ENCODE peak calls at places on chromosome 1, in six cellular contexts. X is RPMI7951, J is NCI-H446, P is DMS53, C is adrenal gland, G is fibroblast of the conjunctiva. F is an unnamed sample.

GRCh38 chr1:66809736-66810326 is 8.8 kb upstream of the INSL5 start:
- DNase-seq in X (peak; percentile 38), J (no peak), P (peak; percentile 31), C (no peak), G (peak; percentile 14), F (no peak)

GRCh38 chr1:161849518-161849917 is 83.4 kb downstream of the ATF6 start:
- DNase-seq in X (no peak), J (no peak), P (no peak), C (no peak), G (no peak), F (no peak)

GRCh38 chr1:29835486-29836273 is 599.4 kb downstream of the PTPRU start:
- DNase-seq in X (peak; percentile 40), J (no peak), P (no peak), C (no peak), G (no peak), F (no peak)

GRCh38 chr1:19391596-19391981 is 79.5 kb downstream of the SLC66A1 start:
- DNase-seq in X (no peak), J (no peak), P (no peak), C (no peak), G (no peak), F (no peak)

GRCh38 chr1:11749203-11749689 is 12.7 kb upstream of the C1orf167 start:
- DNase-seq in X (peak; percentile 29), J (no peak), P (peak; percentile 83), C (no peak), G (no peak), F (no peak)

GRCh38 chr1:22350987-22351756 is 100.5 kb upstream of the ZBTB40 start:
- DNase-seq in X (no peak), J (no peak), P (no peak), C (peak; percentile 56), G (no peak), F (no peak)

GRCh38 chr1:153610334-153611023 is 2.5 kb downstream of the S100A16 start:
- DNase-seq in X (peak; percentile 81), J (peak; percentile 24), P (no peak), C (no peak), G (no peak), F (no peak)

GRCh38 chr1:153238536-153238935 is 21.0 kb upstream of the LORICRIN start:
- DNase-seq in X (no peak), J (no peak), P (peak; percentile 11), C (no peak), G (no peak), F (no peak)

GRCh38 chr1:21293537-21294265 is 3.4 kb upstream of the ECE1 start:
- DNase-seq in X (no peak), J (no peak), P (no peak), C (no peak), G (no peak), F (no peak)

F was measured in NCI-H774.